ENCODE peak calls at places on chromosomes 4 and X, in four cellular contexts. One of them, this sample, is unnamed. For H3K36me3 and H3K4me1, the result is how much of the 10 kb centered on the place peaks cover.

GRCh38 chr4:41039312-41039711 is 175.0 kb downstream of the APBB2 start:
- DNase-seq in thoracic aorta: no peak
- DNase-seq in fibroblast of lung: no peak
- DNase-seq in endothelial cell of umbilical vein: no peak
- DNase-seq in this sample: no peak

GRCh38 chrX:110218591-110218990 is 99.3 kb downstream of the AMMECR1 start:
- DNase-seq in thoracic aorta: no peak
- DNase-seq in fibroblast of lung: peak
- DNase-seq in endothelial cell of umbilical vein: no peak
- DNase-seq in this sample: no peak

GRCh38 chrX:68833448-68833805 is 4.6 kb downstream of the EFNB1 start:
- DNase-seq in thoracic aorta: no peak
- DNase-seq in fibroblast of lung: no peak
- DNase-seq in endothelial cell of umbilical vein: no peak
- DNase-seq in this sample: no peak

GRCh38 chrX:97389761-97390192 is 506.1 kb downstream of the RPA4 start:
- DNase-seq in thoracic aorta: no peak
- DNase-seq in fibroblast of lung: peak
- DNase-seq in endothelial cell of umbilical vein: peak
- DNase-seq in this sample: no peak

GRCh38 chr4:73308286-73308685 is 49.7 kb upstream of the ANKRD17 start:
- DNase-seq in thoracic aorta: no peak
- DNase-seq in fibroblast of lung: peak
- DNase-seq in endothelial cell of umbilical vein: peak
- DNase-seq in this sample: no peak

GRCh38 chr4:164536829-164537228 is 217.1 kb upstream of the SMIM31 start:
- DNase-seq in thoracic aorta: no peak
- DNase-seq in fibroblast of lung: peak
- DNase-seq in endothelial cell of umbilical vein: no peak
- DNase-seq in this sample: no peak

GRCh38 chr4:60780874-60781273 is 419.3 kb upstream of the ADGRL3 start:
- DNase-seq in thoracic aorta: no peak
- DNase-seq in fibroblast of lung: no peak
- DNase-seq in endothelial cell of umbilical vein: no peak
- DNase-seq in this sample: no peak

GRCh38 chrX:132615396-132616131 is 126.7 kb upstream of the MBNL3 start:
- DNase-seq in thoracic aorta: no peak
- DNase-seq in fibroblast of lung: peak
- DNase-seq in endothelial cell of umbilical vein: peak
- DNase-seq in this sample: peak

GRCh38 chrX:3962511-3963350 is 249.3 kb upstream of the PRKX start:
- DNase-seq in thoracic aorta: no peak
- DNase-seq in fibroblast of lung: peak
- DNase-seq in endothelial cell of umbilical vein: peak
- DNase-seq in this sample: no peak

GRCh38 chrX:3663576-3664290 is 49.7 kb downstream of the PRKX start:
- DNase-seq in thoracic aorta: no peak
- DNase-seq in fibroblast of lung: no peak
- DNase-seq in endothelial cell of umbilical vein: no peak
- DNase-seq in this sample: no peak

GRCh38 chr4:915041-915474 is 17.1 kb downstream of the GAK start:
- DNase-seq in thoracic aorta: no peak
- DNase-seq in fibroblast of lung: no peak
- DNase-seq in endothelial cell of umbilical vein: no peak
- DNase-seq in this sample: no peak

GRCh38 chr4:85733798-85734197 is 258.8 kb downstream of the ARHGAP24 start:
- DNase-seq in thoracic aorta: no peak
- DNase-seq in fibroblast of lung: no peak
- DNase-seq in endothelial cell of umbilical vein: no peak
- DNase-seq in this sample: no peak

GRCh38 chrX:1391370-1391706 is 575 bp downstream of the SLC25A6 start:
- DNase-seq in thoracic aorta: no peak
- DNase-seq in fibroblast of lung: no peak
- DNase-seq in endothelial cell of umbilical vein: peak
- DNase-seq in this sample: no peak
- H3K36me3 ChIP-seq in thoracic aorta: under half
- H3K36me3 ChIP-seq in fibroblast of lung: under half
- H3K36me3 ChIP-seq in endothelial cell of umbilical vein: under half
- H3K36me3 ChIP-seq in this sample: under half

DNA sequence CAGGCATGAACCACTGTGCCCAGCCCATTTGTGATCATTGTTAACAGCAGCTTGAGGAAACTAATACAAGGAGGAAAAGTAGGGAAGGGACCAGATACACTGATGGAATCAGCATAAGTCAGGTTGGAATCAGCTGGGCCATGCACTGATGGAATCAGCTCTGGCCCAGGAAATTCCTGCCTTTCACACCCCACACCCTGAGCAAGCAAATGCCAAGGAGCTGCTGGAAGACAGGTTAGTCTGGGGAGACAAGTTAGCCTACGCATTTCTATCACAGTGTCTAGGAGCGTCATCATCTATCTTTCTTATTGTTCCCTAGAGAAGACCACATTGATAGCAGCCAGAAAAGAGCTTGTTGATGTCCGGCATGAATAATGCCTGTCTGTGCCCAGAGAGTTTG is 16.3 kb upstream of the CEP135 start:
- DNase-seq in thoracic aorta: no peak
- DNase-seq in fibroblast of lung: no peak
- DNase-seq in endothelial cell of umbilical vein: no peak
- DNase-seq in this sample: no peak
- H3K4me1 ChIP-seq in thoracic aorta: under half
- H3K4me1 ChIP-seq in fibroblast of lung: under half
- H3K4me1 ChIP-seq in endothelial cell of umbilical vein: under half
- H3K4me1 ChIP-seq in this sample: under half

GRCh38 chrX:108285361-108285760 is 152.9 kb downstream of the COL4A6 start:
- DNase-seq in thoracic aorta: no peak
- DNase-seq in fibroblast of lung: no peak
- DNase-seq in endothelial cell of umbilical vein: no peak
- DNase-seq in this sample: no peak
- H3K27ac ChIP-seq in thoracic aorta: no peak
- H3K27ac ChIP-seq in fibroblast of lung: no peak
- H3K27ac ChIP-seq in endothelial cell of umbilical vein: no peak
- H3K27ac ChIP-seq in this sample: no peak

DNA sequence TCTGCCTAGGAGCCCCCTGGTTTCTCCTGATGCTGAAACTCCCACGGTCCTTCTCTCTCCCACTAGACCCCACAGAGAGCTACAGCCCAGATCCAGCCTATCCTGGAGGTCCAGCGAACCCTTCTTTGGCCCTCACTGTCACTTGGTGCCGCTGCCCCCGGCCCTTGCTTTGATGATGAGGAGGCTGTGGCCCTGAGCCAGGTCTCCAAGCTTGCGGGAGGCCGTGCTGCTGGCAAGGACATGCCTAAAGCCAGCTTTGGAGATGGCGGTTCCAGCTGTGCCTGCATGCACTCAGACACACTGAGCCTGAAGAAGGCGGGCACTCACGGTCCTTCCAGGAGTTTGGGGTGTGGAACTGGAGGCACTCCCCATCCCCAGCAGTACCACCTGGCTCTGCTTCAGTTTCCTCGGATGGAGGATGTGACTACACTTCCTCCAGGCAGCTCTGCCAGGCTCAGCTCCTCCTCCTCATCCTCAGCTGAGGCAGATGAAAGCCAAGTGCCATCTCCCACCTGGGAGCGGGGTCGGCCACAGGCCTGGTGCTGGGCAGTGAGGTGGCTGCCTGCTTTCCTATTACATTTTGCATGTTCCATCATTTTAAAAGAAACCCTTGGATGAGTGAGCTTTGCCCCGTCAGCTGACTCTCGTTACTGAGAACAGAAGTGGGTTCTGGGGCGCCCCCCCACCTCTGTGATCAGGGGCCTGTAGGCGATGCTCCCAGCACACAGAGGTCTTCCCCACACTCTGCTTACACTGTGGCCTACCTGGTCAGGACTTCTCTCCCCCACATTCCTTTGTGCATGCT is 9.0 kb downstream of the TNIP2 start:
- DNase-seq in thoracic aorta: no peak
- DNase-seq in fibroblast of lung: no peak
- DNase-seq in endothelial cell of umbilical vein: peak
- DNase-seq in this sample: no peak
- H3K36me3 ChIP-seq in thoracic aorta: under half
- H3K36me3 ChIP-seq in fibroblast of lung: under half
- H3K36me3 ChIP-seq in endothelial cell of umbilical vein: under half
- H3K36me3 ChIP-seq in this sample: half or more